ENCODE peak calls at places on chromosome 4, in five cellular contexts. V, J, Y, C and O are unnamed samples.

GRCh38 chr4:59455751-59456150 is 1744.4 kb upstream of the ADGRL3 start:
- DNase-seq in V (no peak), J (no peak), Y (no peak), C (no peak), O (no peak)

GRCh38 chr4:118918388-118918787 is 29.7 kb downstream of the SYNPO2 start:
- DNase-seq in V (no peak), J (no peak), Y (no peak), C (peak; percentile 10), O (no peak)

GRCh38 chr4:23920716-23921446 is 31.0 kb upstream of the PPARGC1A start:
- DNase-seq in V (no peak), J (no peak), Y (no peak), C (no peak), O (no peak)

GRCh38 chr4:104351696-104352095 is 143.0 kb downstream of the CXXC4 start:
- DNase-seq in V (no peak), J (no peak), Y (no peak), C (no peak), O (no peak)

GRCh38 chr4:15982833-15983528 is 20.0 kb upstream of the FGFBP2 start:
- DNase-seq in V (no peak), J (no peak), Y (no peak), C (no peak), O (no peak)

GRCh38 chr4:93144644-93145043 is 683.9 kb upstream of the ATOH1 start:
- DNase-seq in V (no peak), J (no peak), Y (no peak), C (no peak), O (no peak)

GRCh38 chr4:78543424-78544238 is 7.9 kb upstream of the ANXA3 start:
- DNase-seq in V (no peak), J (no peak), Y (no peak), C (no peak), O (no peak)

GRCh38 chr4:119696963-119697362 is 68.4 kb upstream of the PDE5A start:
- DNase-seq in V (no peak), J (no peak), Y (no peak), C (no peak), O (no peak)

GRCh38 chr4:17646693-17647092 is 32.3 kb downstream of the MED28 start:
- DNase-seq in V (no peak), J (no peak), Y (no peak), C (no peak), O (no peak)

GRCh38 chr4:188061083-188061482 is 48.3 kb downstream of the TRIML2 start:
- DNase-seq in V (no peak), J (no peak), Y (no peak), C (no peak), O (no peak)

GRCh38 chr4:81465668-81466357 is 5.9 kb downstream of the RASGEF1B start:
- DNase-seq in V (no peak), J (no peak), Y (no peak), C (no peak), O (no peak)

GRCh38 chr4:7414046-7414445 is 20.7 kb downstream of the PSAPL1 start:
- DNase-seq in V (peak; percentile 53), J (no peak), Y (no peak), C (no peak), O (peak; percentile 41)

GRCh38 chr4:56445699-56446098 is 9.6 kb downstream of the PAICS start:
- DNase-seq in V (no peak), J (no peak), Y (no peak), C (no peak), O (no peak)

GRCh38 chr4:1177274-1178141 is 5.1 kb upstream of the SPON2 start:
- DNase-seq in V (peak; percentile 65), J (no peak), Y (no peak), C (no peak), O (no peak)

GRCh38 chr4:23903859-23904438 is 14.1 kb upstream of the PPARGC1A start:
- DNase-seq in V (no peak), J (no peak), Y (no peak), C (no peak), O (no peak)

GRCh38 chr4:8914461-8915171 is 43.0 kb upstream of the HMX1 start:
- DNase-seq in V (peak; percentile 61), J (peak; percentile 44), Y (no peak), C (no peak), O (peak; percentile 50)

GRCh38 chr4:80989921-80990544 is 40.5 kb upstream of the BMP3 start:
- DNase-seq in V (no peak), J (no peak), Y (peak; percentile 63), C (peak; percentile 59), O (no peak)

GRCh38 chr4:142656178-142656577 is 189.9 kb downstream of the INPP4B start:
- DNase-seq in V (no peak), J (no peak), Y (no peak), C (peak; percentile 30), O (no peak)

GRCh38 chr4:114383721-114384120 is 214.9 kb upstream of the UGT8 start:
- DNase-seq in V (no peak), J (no peak), Y (no peak), C (no peak), O (no peak)

GRCh38 chr4:16111533-16111932 is 27.7 kb upstream of the PROM1 start:
- DNase-seq in V (no peak), J (no peak), Y (no peak), C (no peak), O (no peak)

GRCh38 chr4:117771647-117772337 is 262.5 kb upstream of the NDST3 start:
- DNase-seq in V (no peak), J (no peak), Y (no peak), C (no peak), O (no peak)

GRCh38 chr4:140755811-140756291 is 334 bp downstream of the TBC1D9 start:
- DNase-seq in V (peak; percentile 87), J (peak; percentile 61), Y (peak; percentile 69), C (peak; percentile 41), O (no peak)

GRCh38 chr4:137967480-137968190 is 274.5 kb downstream of the SLC7A11 start:
- DNase-seq in V (no peak), J (no peak), Y (no peak), C (peak; percentile 31), O (no peak)

GRCh38 chr4:115671581-115671980 is 558.2 kb upstream of the NDST4 start:
- DNase-seq in V (no peak), J (no peak), Y (no peak), C (peak; percentile 66), O (no peak)

GRCh38 chr4:7067147-7067522 is 729 bp downstream of the GRPEL1 start:
- DNase-seq in V (no peak), J (peak; percentile 70), Y (no peak), C (peak; percentile 12), O (no peak)

GRCh38 chr4:76200771-76201224 is 12.8 kb downstream of the SCARB2 start:
- DNase-seq in V (no peak), J (no peak), Y (peak; percentile 41), C (no peak), O (no peak)

GRCh38 chr4:76204936-76205335 is 8.7 kb downstream of the SCARB2 start:
- DNase-seq in V (no peak), J (no peak), Y (no peak), C (no peak), O (no peak)

GRCh38 chr4:76206222-76206942 is 7.2 kb downstream of the SCARB2 start:
- DNase-seq in V (no peak), J (no peak), Y (no peak), C (no peak), O (no peak)

GRCh38 chr4:76199664-76200211 is 13.9 kb downstream of the SCARB2 start:
- DNase-seq in V (no peak), J (no peak), Y (peak; percentile 97), C (no peak), O (no peak)

DNA sequence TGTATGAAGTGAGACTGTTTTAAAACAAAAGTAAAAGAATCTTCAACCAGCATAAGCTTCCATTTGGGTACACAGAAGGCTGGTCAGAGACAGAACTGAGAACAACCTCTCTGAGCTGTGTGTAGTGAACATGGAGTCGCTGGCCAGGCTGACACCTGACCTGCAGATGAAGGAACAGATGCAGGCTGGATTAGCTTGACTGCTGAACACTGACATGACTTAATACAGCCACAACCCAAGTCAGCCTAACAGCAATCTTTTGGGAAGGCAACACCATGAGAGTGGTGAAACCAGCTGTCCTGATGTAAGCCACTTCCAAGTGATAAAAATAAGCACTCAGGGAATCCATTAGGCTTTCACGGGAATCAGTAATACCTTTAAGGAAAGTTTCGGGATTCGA is 10.1 kb downstream of the SCARB2 start:
- DNase-seq in V (no peak), J (no peak), Y (peak; percentile 49), C (no peak), O (no peak)
- H3K4me1 ChIP-seq in V (peaks cover 91% of the 10 kb centered on the region), J (no peaks in the 10 kb centered on the region), Y (peaks cover 80% of the 10 kb centered on the region), C (peaks cover 32% of the 10 kb centered on the region), O (peaks cover 10% of the 10 kb centered on the region)

GRCh38 chr4:83002329-83002728 is 8.3 kb downstream of the LIN54 start:
- DNase-seq in V (no peak), J (no peak), Y (no peak), C (no peak), O (no peak)
- H3K4me1 ChIP-seq in V (peaks cover 7% of the 10 kb centered on the region), J (no peaks in the 10 kb centered on the region), Y (no peaks in the 10 kb centered on the region), C (no peaks in the 10 kb centered on the region), O (no peaks in the 10 kb centered on the region)

GRCh38 chr4:40243390-40243948 is 46.6 kb downstream of the RHOH start:
- DNase-seq in V (no peak), J (no peak), Y (no peak), C (no peak), O (no peak)

GRCh38 chr4:40246938-40247337 is 50.1 kb downstream of the RHOH start:
- DNase-seq in V (no peak), J (no peak), Y (no peak), C (no peak), O (no peak)

GRCh38 chr4:40245794-40246546 is 49.1 kb downstream of the RHOH start:
- DNase-seq in V (no peak), J (no peak), Y (no peak), C (no peak), O (no peak)

GRCh38 chr4:40246547-40246900 is 49.7 kb downstream of the RHOH start:
- DNase-seq in V (no peak), J (no peak), Y (no peak), C (no peak), O (no peak)

GRCh38 chr4:40247350-40247749 is 50.5 kb downstream of the RHOH start:
- DNase-seq in V (no peak), J (no peak), Y (no peak), C (no peak), O (no peak)
- H3K4me1 ChIP-seq in V (peaks cover 18% of the 10 kb centered on the region), J (no peaks in the 10 kb centered on the region), Y (no peaks in the 10 kb centered on the region), C (peaks cover 15% of the 10 kb centered on the region), O (no peaks in the 10 kb centered on the region)

GRCh38 chr4:157294575-157294974 is 74.0 kb downstream of the GRIA2 start:
- DNase-seq in V (no peak), J (no peak), Y (no peak), C (no peak), O (no peak)
- H3K4me1 ChIP-seq in V (no peaks in the 10 kb centered on the region), J (no peaks in the 10 kb centered on the region), Y (no peaks in the 10 kb centered on the region), C (no peaks in the 10 kb centered on the region), O (no peaks in the 10 kb centered on the region)

GRCh38 chr4:47462799-47463234 is 685 bp downstream of the COMMD8 start:
- DNase-seq in V (no peak), J (no peak), Y (peak; percentile 16), C (no peak), O (no peak)
- H3K4me1 ChIP-seq in V (peaks cover 10% of the 10 kb centered on the region), J (no peaks in the 10 kb centered on the region), Y (peaks cover 6% of the 10 kb centered on the region), C (no peaks in the 10 kb centered on the region), O (no peaks in the 10 kb centered on the region)

GRCh38 chr4:37662861-37663390 is 23.2 kb downstream of the RELL1 start:
- DNase-seq in V (no peak), J (no peak), Y (no peak), C (peak; percentile 58), O (no peak)
- H3K4me1 ChIP-seq in V (peaks cover 66% of the 10 kb centered on the region), J (no peaks in the 10 kb centered on the region), Y (peaks cover 12% of the 10 kb centered on the region), C (peaks cover 68% of the 10 kb centered on the region), O (peaks cover 44% of the 10 kb centered on the region)

GRCh38 chr4:139145552-139145932 is 31.5 kb downstream of the ELF2 start:
- DNase-seq in V (no peak), J (no peak), Y (no peak), C (no peak), O (no peak)
- H3K4me1 ChIP-seq in V (peaks cover 41% of the 10 kb centered on the region), J (no peaks in the 10 kb centered on the region), Y (peaks cover 19% of the 10 kb centered on the region), C (no peaks in the 10 kb centered on the region), O (peaks cover 37% of the 10 kb centered on the region)